ENCODE peak calls at places on chromosomes 11 and 22, in six cellular contexts. One of them, this sample, is unnamed.

GRCh38 chr11:110526323-110526722 is 96.6 kb downstream of the FDX1 start:
- DNase-seq in ELR: no peak
- DNase-seq in B cell: no peak
- DNase-seq in DMS 273 treated with DMSO at 0.1 percent for 48 hours: no peak
- DNase-seq in posterior cingulate gyrus: no peak
- DNase-seq in iPS-NIHi11: no peak
- DNase-seq in this sample: no peak

GRCh38 chr11:86559311-86559945 is 113.0 kb downstream of the ME3 start:
- DNase-seq in ELR: peak
- DNase-seq in B cell: no peak
- DNase-seq in DMS 273 treated with DMSO at 0.1 percent for 48 hours: no peak
- DNase-seq in posterior cingulate gyrus: no peak
- DNase-seq in iPS-NIHi11: no peak
- DNase-seq in this sample: peak

GRCh38 chr22:39253427-39254070 is 8.8 kb upstream of the PDGFB start:
- DNase-seq in ELR: peak
- DNase-seq in B cell: no peak
- DNase-seq in DMS 273 treated with DMSO at 0.1 percent for 48 hours: no peak
- DNase-seq in posterior cingulate gyrus: peak
- DNase-seq in iPS-NIHi11: peak
- DNase-seq in this sample: peak

GRCh38 chr11:27722945-27723344 is 22.7 kb upstream of the BDNF start:
- DNase-seq in ELR: no peak
- DNase-seq in B cell: no peak
- DNase-seq in DMS 273 treated with DMSO at 0.1 percent for 48 hours: no peak
- DNase-seq in posterior cingulate gyrus: peak
- DNase-seq in iPS-NIHi11: peak
- DNase-seq in this sample: no peak

GRCh38 chr11:24609778-24610177 is 112.9 kb downstream of the LUZP2 start:
- DNase-seq in ELR: no peak
- DNase-seq in B cell: no peak
- DNase-seq in DMS 273 treated with DMSO at 0.1 percent for 48 hours: no peak
- DNase-seq in posterior cingulate gyrus: no peak
- DNase-seq in iPS-NIHi11: no peak
- DNase-seq in this sample: no peak

GRCh38 chr22:31646186-31647019 is 15.6 kb downstream of the PISD start:
- DNase-seq in ELR: peak
- DNase-seq in B cell: no peak
- DNase-seq in DMS 273 treated with DMSO at 0.1 percent for 48 hours: no peak
- DNase-seq in posterior cingulate gyrus: peak
- DNase-seq in iPS-NIHi11: peak
- DNase-seq in this sample: peak

GRCh38 chr11:69501121-69501489 is 19.6 kb downstream of the LINC01488 start:
- DNase-seq in ELR: no peak
- DNase-seq in B cell: no peak
- DNase-seq in DMS 273 treated with DMSO at 0.1 percent for 48 hours: no peak
- DNase-seq in posterior cingulate gyrus: no peak
- DNase-seq in iPS-NIHi11: no peak
- DNase-seq in this sample: no peak

GRCh38 chr11:67674442-67674871 is at the start of gene ALDH3B2:
- DNase-seq in ELR: no peak
- DNase-seq in B cell: no peak
- DNase-seq in DMS 273 treated with DMSO at 0.1 percent for 48 hours: no peak
- DNase-seq in posterior cingulate gyrus: no peak
- DNase-seq in iPS-NIHi11: peak
- DNase-seq in this sample: peak

GRCh38 chr22:23315341-23315917 is 135.1 kb downstream of the BCR start:
- DNase-seq in ELR: peak
- DNase-seq in B cell: peak
- DNase-seq in DMS 273 treated with DMSO at 0.1 percent for 48 hours: no peak
- DNase-seq in posterior cingulate gyrus: peak
- DNase-seq in iPS-NIHi11: peak
- DNase-seq in this sample: peak